ENCODE peak calls at places on chromosomes 12 and 14, in nine cellular contexts. P, Y, G, Z, F, D, B, T and I are unnamed samples.

GRCh38 chr12:110704231-110704630 is 15.3 kb upstream of the HVCN1 start:
- DNase-seq in P (no peak), Y (no peak), G (no peak), Z (no peak), F (no peak), D (no peak), B (no peak), T (no peak), I (no peak)

GRCh38 chr14:92366237-92366636 is 43.3 kb downstream of the SLC24A4 start:
- DNase-seq in P (no peak), Y (no peak), G (no peak), Z (no peak), F (no peak), D (no peak), B (no peak), T (no peak), I (no peak)

GRCh38 chr14:24298892-24299254 is 707 bp downstream of the DHRS1 start:
- DNase-seq in P (no peak), Y (no peak), G (no peak), Z (peak), F (no peak), D (peak), B (no peak), T (no peak), I (peak)

GRCh38 chr12:42420385-42420784 is 94.4 kb downstream of the PPHLN1 start:
- DNase-seq in P (no peak), Y (no peak), G (no peak), Z (no peak), F (no peak), D (no peak), B (no peak), T (no peak), I (no peak)

GRCh38 chr14:65826946-65827345 is 414.4 kb downstream of the FUT8 start:
- DNase-seq in P (no peak), Y (no peak), G (no peak), Z (no peak), F (no peak), D (no peak), B (no peak), T (no peak), I (no peak)

GRCh38 chr12:55663391-55663790 is 26.7 kb downstream of the OR10P1 start:
- DNase-seq in P (no peak), Y (no peak), G (no peak), Z (no peak), F (no peak), D (no peak), B (no peak), T (no peak), I (peak)

GRCh38 chr14:77151918-77152588 is 10.5 kb upstream of the ZDHHC22 start:
- DNase-seq in P (peak), Y (no peak), G (no peak), Z (peak), F (peak), D (no peak), B (no peak), T (no peak), I (peak)

GRCh38 chr14:101888182-101888581 is 76.2 kb upstream of the DYNC1H1 start:
- DNase-seq in P (no peak), Y (no peak), G (no peak), Z (no peak), F (peak), D (no peak), B (no peak), T (no peak), I (no peak)

GRCh38 chr14:22390824-22391461 is 198.1 kb downstream of the DAD1 start:
- DNase-seq in P (peak), Y (no peak), G (no peak), Z (no peak), F (no peak), D (no peak), B (no peak), T (no peak), I (no peak)

GRCh38 chr12:81329088-81329487 is 251.2 kb downstream of the ACSS3 start:
- DNase-seq in P (peak), Y (peak), G (no peak), Z (no peak), F (peak), D (no peak), B (no peak), T (no peak), I (no peak)

GRCh38 chr14:34733245-34733644 is 18.9 kb upstream of the CFL2 start:
- DNase-seq in P (no peak), Y (no peak), G (no peak), Z (peak), F (no peak), D (no peak), B (no peak), T (no peak), I (no peak)

GRCh38 chr12:6052940-6053329 is 71.5 kb downstream of the VWF start:
- DNase-seq in P (no peak), Y (no peak), G (no peak), Z (peak), F (no peak), D (peak), B (no peak), T (no peak), I (peak)

GRCh38 chr12:123576611-123577010 is 7.7 kb upstream of the TMED2 start:
- DNase-seq in P (no peak), Y (no peak), G (no peak), Z (no peak), F (no peak), D (no peak), B (no peak), T (no peak), I (no peak)

GRCh38 chr12:105401198-105401597 is 70.7 kb downstream of the C12orf75 start:
- DNase-seq in P (no peak), Y (no peak), G (no peak), Z (no peak), F (no peak), D (no peak), B (no peak), T (no peak), I (no peak)

GRCh38 chr12:71565568-71565967 is 98.1 kb downstream of the ZFC3H1 start:
- DNase-seq in P (no peak), Y (no peak), G (no peak), Z (no peak), F (no peak), D (no peak), B (no peak), T (no peak), I (no peak)

GRCh38 chr12:52029686-52030085 is 21.6 kb upstream of the NR4A1 start:
- DNase-seq in P (no peak), Y (no peak), G (no peak), Z (peak), F (peak), D (peak), B (no peak), T (no peak), I (peak)

GRCh38 chr14:45361727-45362126 is 108.7 kb upstream of the MIS18BP1 start:
- DNase-seq in P (no peak), Y (no peak), G (no peak), Z (no peak), F (no peak), D (no peak), B (no peak), T (no peak), I (no peak)

GRCh38 chr12:128205758-128206157 is 61.2 kb upstream of the TMEM132C start:
- DNase-seq in P (no peak), Y (no peak), G (no peak), Z (no peak), F (no peak), D (no peak), B (no peak), T (no peak), I (no peak)

GRCh38 chr12:59166457-59166856 is 246.2 kb upstream of the LRIG3 start:
- DNase-seq in P (no peak), Y (no peak), G (no peak), Z (no peak), F (no peak), D (no peak), B (no peak), T (no peak), I (no peak)

GRCh38 chr12:49524660-49525324 is 14.0 kb upstream of the KCNH3 start:
- DNase-seq in P (no peak), Y (no peak), G (no peak), Z (no peak), F (no peak), D (no peak), B (no peak), T (no peak), I (no peak)

GRCh38 chr12:52350021-52350620 is 17.2 kb downstream of the KRT85 start:
- DNase-seq in P (no peak), Y (no peak), G (no peak), Z (no peak), F (no peak), D (no peak), B (no peak), T (no peak), I (no peak)

GRCh38 chr14:100730530-100730929 is 3.8 kb downstream of the DLK1 start:
- DNase-seq in P (no peak), Y (no peak), G (no peak), Z (no peak), F (no peak), D (no peak), B (no peak), T (no peak), I (no peak)

GRCh38 chr12:132357623-132358186 is 28.3 kb upstream of the GALNT9 start:
- DNase-seq in P (no peak), Y (no peak), G (no peak), Z (no peak), F (no peak), D (no peak), B (no peak), T (no peak), I (no peak)

GRCh38 chr12:26936559-26937442 is 980 bp downstream of the INTS13 start:
- DNase-seq in P (peak), Y (no peak), G (no peak), Z (no peak), F (peak), D (no peak), B (peak), T (no peak), I (no peak)

GRCh38 chr14:104724981-104725771 is 1.1 kb downstream of the ADSS1 start:
- DNase-seq in P (no peak), Y (peak), G (no peak), Z (peak), F (no peak), D (no peak), B (no peak), T (no peak), I (no peak)

GRCh38 chr14:97771340-97772045 is 974.3 kb downstream of the VRK1 start:
- DNase-seq in P (no peak), Y (no peak), G (no peak), Z (no peak), F (no peak), D (no peak), B (no peak), T (no peak), I (no peak)

GRCh38 chr12:92987846-92988621 is 58.9 kb upstream of the EEA1 start:
- DNase-seq in P (peak), Y (no peak), G (no peak), Z (no peak), F (peak), D (no peak), B (peak), T (no peak), I (no peak)

GRCh38 chr14:22448905-22449611 is 140.0 kb downstream of the DAD1 start:
- DNase-seq in P (peak), Y (no peak), G (no peak), Z (no peak), F (peak), D (no peak), B (no peak), T (no peak), I (peak)

GRCh38 chr14:56002876-56003625 is 115.2 kb upstream of the PELI2 start:
- DNase-seq in P (no peak), Y (no peak), G (no peak), Z (no peak), F (no peak), D (no peak), B (peak), T (no peak), I (no peak)

GRCh38 chr12:44765796-44766195 is 110.3 kb downstream of the NELL2 start:
- DNase-seq in P (no peak), Y (no peak), G (no peak), Z (no peak), F (no peak), D (no peak), B (no peak), T (no peak), I (no peak)

GRCh38 chr12:581746-582145 is 81.5 kb downstream of the NINJ2 start:
- DNase-seq in P (no peak), Y (no peak), G (no peak), Z (no peak), F (no peak), D (no peak), B (no peak), T (no peak), I (no peak)

GRCh38 chr12:990308-990648 is 745 bp upstream of the ERC1 start:
- DNase-seq in P (peak), Y (peak), G (no peak), Z (peak), F (peak), D (peak), B (peak), T (peak), I (no peak)

GRCh38 chr12:45354399-45354798 is 138.5 kb downstream of the ANO6 start:
- DNase-seq in P (peak), Y (no peak), G (no peak), Z (no peak), F (peak), D (no peak), B (no peak), T (no peak), I (no peak)

GRCh38 chr14:37048666-37049071 is 123.7 kb downstream of the SLC25A21 start:
- DNase-seq in P (no peak), Y (no peak), G (no peak), Z (no peak), F (no peak), D (peak), B (no peak), T (no peak), I (no peak)